ENCODE peak calls at places on chromosomes 5 and 9, in eight cellular contexts. L, Z, W, T, C, R, D and N are unnamed samples.
A peak's percentile ranks its signal among the peaks of the same experiment; 100 is the strongest.

GRCh38 chr5:144422025-144422424 is 251.4 kb downstream of the KCTD16 start:
- DNase-seq in L (no peak), Z (no peak), W (no peak), T (no peak), C (no peak), R (no peak), D (no peak), N (no peak)

GRCh38 chr9:16921855-16922254 is 51.4 kb upstream of the BNC2 start:
- DNase-seq in L (no peak), Z (peak; percentile 47), W (no peak), T (no peak), C (no peak), R (no peak), D (no peak), N (no peak)

GRCh38 chr9:101711330-101711941 is 27.0 kb downstream of the GRIN3A start:
- DNase-seq in L (no peak), Z (no peak), W (no peak), T (no peak), C (no peak), R (peak; percentile 44), D (no peak), N (no peak)

GRCh38 chr5:17180957-17181723 is 36.3 kb upstream of the BASP1 start:
- DNase-seq in L (no peak), Z (peak; percentile 91), W (no peak), T (no peak), C (no peak), R (no peak), D (peak; percentile 94), N (no peak)

GRCh38 chr9:969310-969692 is 7.2 kb upstream of the DMRT3 start:
- DNase-seq in L (no peak), Z (no peak), W (no peak), T (no peak), C (no peak), R (no peak), D (no peak), N (no peak)

GRCh38 chr9:100219347-100219746 is 120.3 kb downstream of the INVS start:
- DNase-seq in L (no peak), Z (no peak), W (no peak), T (no peak), C (no peak), R (peak; percentile 57), D (no peak), N (no peak)

GRCh38 chr9:93143830-93144530 is 9.9 kb upstream of the NINJ1 start:
- DNase-seq in L (peak; percentile 42), Z (peak; percentile 20), W (no peak), T (no peak), C (peak; percentile 46), R (peak; percentile 41), D (no peak), N (peak; percentile 83)

GRCh38 chr5:123273984-123274383 is 149.2 kb downstream of the CEP120 start:
- DNase-seq in L (no peak), Z (no peak), W (no peak), T (no peak), C (no peak), R (no peak), D (no peak), N (no peak)

GRCh38 chr9:109278848-109279247 is 42.0 kb downstream of the EPB41L4B start:
- DNase-seq in L (no peak), Z (no peak), W (no peak), T (no peak), C (no peak), R (no peak), D (no peak), N (no peak)

GRCh38 chr5:80915716-80916115 is 44.4 kb upstream of the RASGRF2 start:
- DNase-seq in L (no peak), Z (no peak), W (no peak), T (no peak), C (no peak), R (no peak), D (no peak), N (no peak)

GRCh38 chr5:149383399-149383798 is 4.3 kb upstream of the IL17B start:
- DNase-seq in L (peak; percentile 80), Z (no peak), W (no peak), T (no peak), C (no peak), R (no peak), D (no peak), N (no peak)

GRCh38 chr9:130962418-130963316 is 23.6 kb upstream of the FIBCD1 start:
- DNase-seq in L (no peak), Z (peak; percentile 97), W (peak; percentile 87), T (no peak), C (no peak), R (no peak), D (peak; percentile 93), N (no peak)

GRCh38 chr9:98860871-98861293 is 53.4 kb downstream of the GALNT12 start:
- DNase-seq in L (peak; percentile 84), Z (peak; percentile 83), W (peak; percentile 58), T (no peak), C (no peak), R (peak; percentile 9), D (peak; percentile 93), N (no peak)

GRCh38 chr5:31192442-31192841 is 1.0 kb upstream of the CDH6 start:
- DNase-seq in L (no peak), Z (no peak), W (no peak), T (no peak), C (no peak), R (no peak), D (no peak), N (no peak)

GRCh38 chr9:10146517-10147331 is 466.1 kb downstream of the PTPRD start:
- DNase-seq in L (no peak), Z (no peak), W (no peak), T (no peak), C (no peak), R (no peak), D (no peak), N (no peak)

DNA sequence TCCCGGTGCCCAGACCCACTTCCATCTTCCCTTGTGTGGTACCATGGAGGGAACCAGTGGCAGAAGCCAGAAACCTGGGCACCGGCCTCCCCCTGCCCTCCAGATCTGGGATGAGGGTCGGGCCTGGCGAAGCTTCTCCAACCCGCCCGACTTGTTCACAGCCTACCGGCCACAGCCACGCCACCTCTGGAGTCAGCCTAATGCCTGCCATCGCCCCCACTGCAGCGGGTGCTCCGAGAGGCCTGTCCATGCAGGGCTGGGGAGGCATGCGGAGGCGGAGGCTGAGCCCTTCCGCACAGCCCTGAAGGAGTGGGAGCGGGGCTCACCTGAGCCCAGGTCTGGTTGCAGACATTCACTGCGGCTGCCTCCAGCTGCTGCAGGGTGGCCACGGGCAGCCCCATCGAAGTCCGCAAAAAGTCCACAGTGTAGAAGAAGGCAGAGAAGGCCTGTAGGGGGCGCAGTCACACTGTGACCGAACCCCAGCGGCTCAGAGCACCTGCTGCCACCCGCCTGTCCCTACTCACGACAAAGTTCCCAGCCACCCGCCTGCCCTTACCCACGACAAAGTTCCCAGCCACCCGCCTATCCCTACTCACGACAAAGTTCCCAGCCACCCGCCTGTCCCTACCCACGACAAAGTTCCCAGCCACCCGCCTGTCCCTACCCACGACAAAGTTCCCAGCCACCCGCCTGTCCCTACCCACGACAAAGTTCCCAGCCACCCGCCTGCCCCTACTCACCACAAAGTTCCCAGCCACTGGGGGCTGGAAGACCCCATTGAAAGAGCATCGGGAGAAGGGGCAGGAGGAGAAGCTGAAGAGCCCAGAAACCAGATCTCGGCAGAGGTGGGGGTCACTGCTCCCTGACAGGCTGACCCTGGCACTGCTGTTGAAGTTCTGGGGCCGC is 3.8 kb upstream of the NPDC1 start:
- DNase-seq in L (peak; percentile 66), Z (peak; percentile 23), W (no peak), T (peak; percentile 49), C (no peak), R (peak; percentile 65), D (peak; percentile 61), N (no peak)
- TF ChIP-seq CTCF in L (peak; percentile 38), Z (peak; percentile 63), W (peak; percentile 47), T (peak; percentile 63), C (peak; percentile 30), R (peak; percentile 59), D (peak; percentile 54), N (peak; percentile 77)

DNA sequence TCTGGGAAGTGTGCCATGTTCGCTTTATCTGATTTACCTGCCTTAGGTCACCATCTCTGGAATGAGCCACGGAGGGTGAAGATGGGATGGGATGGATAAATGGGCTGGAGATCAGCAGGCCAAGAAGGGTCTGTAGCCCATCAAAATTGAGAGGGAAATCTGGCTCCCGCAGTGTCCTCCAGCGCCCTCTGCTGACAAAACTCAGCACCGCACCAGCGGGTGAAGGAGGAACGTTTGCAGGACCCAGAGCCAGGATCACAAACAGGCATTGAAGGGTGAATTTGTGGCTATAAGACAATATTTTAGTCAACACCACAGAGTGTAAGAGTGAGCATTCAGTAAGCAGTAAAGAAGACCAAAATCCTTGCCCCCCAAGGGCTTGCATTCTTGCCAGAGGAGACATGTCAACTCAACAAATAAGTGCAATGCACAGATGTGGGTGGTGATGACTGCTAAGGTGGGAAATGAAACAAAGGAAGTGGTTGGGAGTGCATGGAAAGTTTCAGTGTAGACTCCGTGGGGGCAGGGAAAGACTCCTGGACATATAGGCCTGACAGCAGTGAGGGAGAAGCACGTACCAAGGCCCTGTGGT is 124.4 kb downstream of the TENT4A start:
- DNase-seq in L (no peak), Z (no peak), W (no peak), T (no peak), C (no peak), R (peak; percentile 22), D (peak; percentile 7), N (no peak)
- TF ChIP-seq CTCF in L (no peak), Z (peak; percentile 46), W (peak; percentile 19), T (peak; percentile 47), C (peak; percentile 29), R (peak; percentile 66), D (peak; percentile 47), N (peak; percentile 72)

DNA sequence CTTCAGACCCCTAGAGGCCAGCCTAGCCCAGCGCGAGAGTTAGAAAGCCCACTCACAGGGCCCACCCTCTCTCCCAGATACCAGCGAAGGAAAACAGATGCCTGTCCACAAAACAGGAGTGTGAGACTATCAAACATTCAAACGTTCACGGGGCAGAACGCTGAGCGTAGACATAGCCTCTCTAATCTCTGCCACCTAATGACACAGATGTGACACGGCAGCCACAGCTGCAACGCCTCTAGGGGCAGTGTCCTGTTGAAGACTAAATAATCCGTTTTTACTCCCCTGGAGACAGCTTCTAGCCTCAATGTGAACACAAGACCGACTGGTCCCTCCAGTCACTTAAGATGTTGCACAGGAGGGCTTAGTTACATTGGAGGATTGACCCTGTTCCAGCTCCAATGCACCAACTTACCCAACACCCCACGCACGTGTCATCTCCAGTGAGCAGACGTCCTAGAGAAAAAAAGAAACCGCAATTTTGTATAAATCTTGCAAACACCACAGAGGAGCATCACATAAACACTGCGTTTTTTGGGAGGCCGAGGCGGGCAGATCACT is 14.3 kb downstream of the DIPK1B start:
- DNase-seq in L (no peak), Z (peak; percentile 8), W (no peak), T (no peak), C (peak; percentile 34), R (peak; percentile 79), D (no peak), N (no peak)
- TF ChIP-seq CTCF in L (peak; percentile 25), Z (peak; percentile 47), W (peak; percentile 48), T (peak; percentile 55), C (peak; percentile 63), R (peak; percentile 79), D (peak; percentile 27), N (peak; percentile 71)

GRCh38 chr5:76337949-76338589 is 65.0 kb upstream of the IQGAP2 start:
- DNase-seq in L (no peak), Z (peak; percentile 53), W (peak; percentile 68), T (peak; percentile 26), C (peak; percentile 14), R (peak; percentile 48), D (peak; percentile 17), N (no peak)
- TF ChIP-seq CTCF in L (peak; percentile 26), Z (peak; percentile 57), W (peak; percentile 58), T (peak; percentile 57), C (peak; percentile 35), R (peak; percentile 38), D (peak; percentile 10), N (peak; percentile 81)

GRCh38 chr5:53170748-53171349 is 61.3 kb upstream of the MOCS2 start:
- DNase-seq in L (no peak), Z (peak; percentile 49), W (peak; percentile 8), T (no peak), C (no peak), R (peak; percentile 24), D (peak; percentile 61), N (no peak)
- TF ChIP-seq CTCF in L (peak; percentile 33), Z (peak; percentile 68), W (peak; percentile 65), T (peak; percentile 70), C (no peak), R (peak; percentile 45), D (peak; percentile 58), N (peak; percentile 94)